ENCODE peak calls at places on chromosomes 2 and 18, in five cellular contexts. E, Z, I, K and J are unnamed samples.

GRCh38 chr18:23065234-23065806 is 70.0 kb upstream of the CABLES1 start:
- DNase-seq in Z (no peak), E (no peak), K (no peak), I (no peak), J (no peak)

GRCh38 chr2:196242131-196242620 is 70.8 kb upstream of the STK17B start:
- DNase-seq in Z (peak; percentile 98), E (no peak), I (no peak), K (no peak), J (peak; percentile 86)

GRCh38 chr2:42938671-42939370 is 146.4 kb upstream of the HAAO start:
- DNase-seq in E (no peak), Z (no peak), K (no peak), I (no peak), J (no peak)

GRCh38 chr2:151842830-151843668 is 14.8 kb upstream of the ARL5A start:
- DNase-seq in Z (no peak), K (no peak), E (no peak), I (no peak), J (no peak)

GRCh38 chr18:78242307-78242643 is 737.3 kb upstream of the SALL3 start:
- DNase-seq in I (no peak), K (no peak), Z (no peak), E (peak; percentile 76), J (no peak)

GRCh38 chr2:161486111-161486510 is 70.0 kb downstream of the TBR1 start:
- DNase-seq in I (no peak), E (no peak), Z (no peak), K (no peak), J (no peak)

GRCh38 chr18:44789704-44790103 is 109.0 kb downstream of the SETBP1 start:
- DNase-seq in E (no peak), K (no peak), Z (no peak), I (no peak), J (no peak)

GRCh38 chr2:121309801-121310200 is 24.8 kb upstream of the TFCP2L1 start:
- DNase-seq in I (peak; percentile 49), Z (peak; percentile 45), K (no peak), E (peak; percentile 32), J (no peak)

GRCh38 chr2:131105950-131106801 is 1.0 kb downstream of the PLEKHB2 start:
- DNase-seq in K (no peak), Z (peak; percentile 71), E (no peak), I (no peak), J (peak; percentile 80)

GRCh38 chr2:169808211-169808610 is 9.5 kb downstream of the SSB start:
- DNase-seq in Z (no peak), K (no peak), I (no peak), E (no peak), J (no peak)

GRCh38 chr18:3910507-3910906 is 460.5 kb downstream of the TGIF1 start:
- DNase-seq in E (no peak), I (no peak), K (no peak), Z (no peak), J (no peak)

GRCh38 chr18:361941-362913 is 94.4 kb upstream of the THOC1 start:
- DNase-seq in K (no peak), Z (no peak), I (no peak), E (peak; percentile 78), J (no peak)

GRCh38 chr2:189014426-189015138 is 40.4 kb downstream of the COL3A1 start:
- DNase-seq in K (no peak), E (no peak), Z (no peak), I (no peak), J (no peak)

GRCh38 chr2:152166633-152167032 is 8.9 kb downstream of the STAM2 start:
- DNase-seq in E (no peak), I (no peak), Z (no peak), K (no peak), J (no peak)

GRCh38 chr2:234363011-234363487 is 133.8 kb downstream of the ARL4C start:
- DNase-seq in I (no peak), Z (no peak), K (no peak), E (no peak), J (no peak)

GRCh38 chr2:57804971-57805370 is 241.6 kb upstream of the VRK2 start:
- DNase-seq in K (no peak), Z (no peak), I (no peak), E (no peak), J (no peak)

GRCh38 chr2:160720098-160720497 is 226.5 kb upstream of the RBMS1 start:
- DNase-seq in K (no peak), I (no peak), E (no peak), Z (no peak), J (no peak)

GRCh38 chr2:175293776-175294175 is 112.3 kb upstream of the ATP5MC3 start:
- DNase-seq in Z (no peak), K (no peak), E (no peak), I (no peak), J (no peak)

GRCh38 chr18:76356666-76357065 is 138.4 kb downstream of the ZNF516 start:
- DNase-seq in Z (no peak), I (no peak), K (no peak), E (no peak), J (no peak)

GRCh38 chr2:233270366-233270765 is 18.9 kb downstream of the ATG16L1 start:
- DNase-seq in I (peak; percentile 34), Z (no peak), E (no peak), K (no peak), J (no peak)

GRCh38 chr2:28956415-28956826 is 24.7 kb upstream of the TOGARAM2 start:
- DNase-seq in K (peak; percentile 10), E (no peak), I (peak; percentile 33), Z (peak; percentile 51), J (peak; percentile 80)

GRCh38 chr2:157194844-157195243 is 62.7 kb upstream of the GALNT5 start:
- DNase-seq in I (no peak), E (no peak), K (no peak), Z (no peak), J (no peak)

GRCh38 chr2:229901819-229902218 is 20.0 kb downstream of the TRIP12 start:
- DNase-seq in E (no peak), Z (peak; percentile 25), K (no peak), I (no peak), J (no peak)

GRCh38 chr2:157761520-157761919 is 114.6 kb downstream of the ACVR1 start:
- DNase-seq in I (no peak), Z (no peak), K (no peak), E (no peak), J (no peak)

GRCh38 chr2:54106631-54107454 is 8.6 kb upstream of the ACYP2 start:
- DNase-seq in E (no peak), Z (peak; percentile 72), K (no peak), I (peak; percentile 36), J (peak; percentile 87)

GRCh38 chr2:120352701-120353590 is 7.0 kb downstream of the INHBB start:
- DNase-seq in Z (no peak), E (no peak), I (no peak), K (no peak), J (no peak)

GRCh38 chr2:223692227-223692947 is 90.2 kb upstream of the SCG2 start:
- DNase-seq in E (no peak), I (no peak), Z (peak; percentile 18), K (no peak), J (no peak)

GRCh38 chr2:169229590-169229989 is 132.7 kb downstream of the LRP2 start:
- DNase-seq in Z (no peak), E (no peak), I (no peak), K (no peak), J (no peak)

GRCh38 chr2:211948932-211949331 is 589.7 kb downstream of the ERBB4 start:
- DNase-seq in E (no peak), K (no peak), Z (no peak), I (no peak), J (no peak)

GRCh38 chr2:105504459-105504858 is 105.6 kb upstream of the FHL2 start:
- DNase-seq in K (no peak), Z (no peak), I (no peak), E (no peak), J (no peak)

GRCh38 chr2:229344151-229344551 is 73.1 kb upstream of the PID1 start:
- DNase-seq in Z (no peak), E (no peak), K (no peak), I (no peak), J (no peak)

GRCh38 chr2:207087046-207087902 is 78.5 kb downstream of the KLF7 start:
- DNase-seq in K (no peak), E (no peak), I (no peak), Z (no peak), J (no peak)

GRCh38 chr2:135664623-135665068 is 77.0 kb upstream of the UBXN4 start:
- DNase-seq in Z (no peak), E (no peak), I (no peak), K (no peak), J (no peak)

GRCh38 chr18:36888778-36889177 is 59.9 kb downstream of the KIAA1328 start:
- DNase-seq in Z (no peak), E (no peak), I (no peak), K (no peak), J (no peak)